ENCODE peak calls at places on chromosomes 7 and 10, in ten cellular contexts. C, D, P, S, V, Y, T, G, K and Z are unnamed samples. For H3K9me3, the result is how much of the 10 kb centered on the place peaks cover.

GRCh38 chr7:144670251-144670650 is 165.6 kb downstream of the TPK1 start:
- DNase-seq in G (no peak), C (no peak), D (peak), V (peak), Y (no peak), S (no peak), P (no peak), K (no peak), T (no peak), Z (no peak)

GRCh38 chr10:84341538-84341856 is 13.1 kb downstream of the CCSER2 start:
- DNase-seq in K (no peak), P (no peak), T (no peak), Y (no peak), G (no peak), C (no peak), S (no peak), V (no peak), D (no peak), Z (no peak)

GRCh38 chr10:103800789-103801540 is 54.4 kb downstream of the SH3PXD2A start:
- DNase-seq in T (peak), Y (no peak), P (no peak), D (no peak), G (no peak), V (peak), S (no peak), C (no peak), K (peak), Z (no peak)

GRCh38 chr10:132517951-132518521 is 19.6 kb upstream of the INPP5A start:
- DNase-seq in T (no peak), V (no peak), G (no peak), C (no peak), Y (no peak), S (no peak), D (no peak), P (peak), K (no peak), Z (no peak)

GRCh38 chr10:53325073-53325472 is 552.5 kb upstream of the MBL2 start:
- DNase-seq in C (no peak), T (no peak), G (no peak), K (no peak), S (no peak), V (no peak), P (no peak), D (no peak), Y (no peak), Z (no peak)

GRCh38 chr7:142100634-142101033 is 10.9 kb upstream of the MGAM2 start:
- DNase-seq in P (no peak), K (no peak), T (no peak), V (no peak), G (no peak), Y (no peak), S (no peak), C (no peak), D (no peak), Z (no peak)

GRCh38 chr10:83765711-83766110 is 373.6 kb upstream of the GHITM start:
- DNase-seq in V (no peak), G (no peak), K (no peak), S (no peak), C (no peak), T (no peak), P (no peak), D (no peak), Y (no peak), Z (no peak)

GRCh38 chr7:149832332-149833041 is 5.7 kb upstream of the ZNF862 start:
- DNase-seq in V (no peak), P (no peak), G (no peak), Y (no peak), C (no peak), T (no peak), K (no peak), D (no peak), S (no peak), Z (peak)

GRCh38 chr7:2094454-2095039 is 138.2 kb downstream of the MAD1L1 start:
- DNase-seq in Y (no peak), S (no peak), G (no peak), K (no peak), V (no peak), T (no peak), D (no peak), C (no peak), P (no peak), Z (no peak)
- H3K27ac ChIP-seq in Y (no peak), S (no peak), G (no peak), K (no peak), V (no peak), T (no peak), D (no peak), C (no peak), P (no peak), Z (no peak)

DNA sequence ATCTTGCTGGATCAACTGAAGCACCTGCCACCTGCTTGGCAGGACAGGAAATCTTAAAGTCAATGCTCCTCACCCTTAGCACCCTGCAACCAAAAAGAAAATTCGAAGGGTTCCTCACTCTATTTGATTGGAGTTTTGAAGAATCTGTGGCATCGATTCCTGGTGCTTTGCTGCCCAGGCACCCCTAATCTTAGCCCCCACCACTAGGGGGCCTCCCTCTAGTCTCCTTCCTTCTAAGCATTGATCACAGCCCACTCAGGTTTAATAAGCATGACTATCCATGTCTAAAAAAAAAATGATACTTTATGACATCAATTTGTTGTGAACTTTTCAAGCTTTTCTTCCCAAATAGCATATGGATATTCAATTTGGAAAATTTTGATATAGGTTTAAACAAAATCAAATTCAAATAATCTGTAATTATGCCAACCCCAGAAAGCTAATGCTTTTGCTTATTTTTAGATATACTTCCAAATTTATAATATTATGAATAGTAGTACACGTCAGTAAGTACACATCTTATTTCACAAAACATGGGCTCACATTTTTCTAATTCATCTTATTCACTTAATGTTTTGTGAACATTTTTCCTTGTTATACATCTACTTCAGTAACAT is 45.3 kb downstream of the NRG3 start:
- DNase-seq in P (no peak), Y (no peak), V (no peak), S (no peak), G (no peak), D (peak), K (no peak), T (no peak), C (no peak), Z (no peak)
- H3K9me3 ChIP-seq in P (under half), Y (under half), V (under half), S (under half), G (under half), D (under half), K (under half), T (under half), C (under half), Z (under half)

GRCh38 chr7:28168393-28169158 is 12.0 kb downstream of the JAZF1 start:
- DNase-seq in S (no peak), C (no peak), V (no peak), T (no peak), Y (no peak), D (no peak), K (no peak), G (no peak), P (no peak), Z (no peak)

GRCh38 chr7:28165971-28166955 is 14.3 kb downstream of the JAZF1 start:
- DNase-seq in G (no peak), V (no peak), D (no peak), C (no peak), Y (no peak), P (no peak), K (no peak), S (no peak), T (no peak), Z (no peak)

GRCh38 chr7:28163955-28164354 is 16.6 kb downstream of the JAZF1 start:
- DNase-seq in V (no peak), K (no peak), S (no peak), C (no peak), G (no peak), T (no peak), P (no peak), D (no peak), Y (no peak), Z (no peak)

GRCh38 chr7:28166982-28167715 is 13.4 kb downstream of the JAZF1 start:
- DNase-seq in K (no peak), V (no peak), D (no peak), T (no peak), C (no peak), G (no peak), S (no peak), P (no peak), Y (no peak), Z (no peak)

DNA sequence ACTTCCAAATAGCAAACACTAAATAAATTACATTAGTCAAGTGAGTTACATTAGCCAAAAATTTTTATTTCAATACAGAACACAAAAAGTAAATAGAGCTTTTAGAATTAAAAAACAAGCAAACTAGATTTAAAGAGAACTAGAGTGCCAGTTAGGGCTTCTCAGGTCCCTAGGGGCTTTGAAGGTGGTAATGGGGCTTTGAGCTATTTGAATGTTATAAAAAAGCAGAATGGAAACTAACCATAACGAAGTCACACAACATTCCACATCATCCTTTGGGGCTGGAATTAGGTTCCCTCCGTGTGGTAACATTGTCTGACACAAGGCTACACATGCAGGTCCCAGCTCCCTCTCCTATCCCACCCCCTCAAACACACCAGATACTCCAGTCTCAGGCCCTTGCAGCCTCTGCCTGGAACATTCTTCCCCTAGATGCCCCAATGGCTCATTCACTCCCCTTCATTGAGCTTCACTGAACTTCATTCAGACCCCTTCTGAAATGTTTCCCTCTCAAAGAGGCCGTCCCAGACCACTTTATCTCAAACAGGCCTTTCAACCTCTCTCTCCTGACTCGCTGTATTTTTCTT is 15.3 kb downstream of the JAZF1 start:
- DNase-seq in Y (no peak), S (no peak), V (no peak), C (no peak), K (no peak), G (no peak), D (no peak), P (no peak), T (no peak), Z (no peak)
- H3K27ac ChIP-seq in Y (no peak), S (no peak), V (no peak), C (no peak), K (no peak), G (no peak), D (no peak), P (no peak), T (no peak), Z (no peak)

DNA sequence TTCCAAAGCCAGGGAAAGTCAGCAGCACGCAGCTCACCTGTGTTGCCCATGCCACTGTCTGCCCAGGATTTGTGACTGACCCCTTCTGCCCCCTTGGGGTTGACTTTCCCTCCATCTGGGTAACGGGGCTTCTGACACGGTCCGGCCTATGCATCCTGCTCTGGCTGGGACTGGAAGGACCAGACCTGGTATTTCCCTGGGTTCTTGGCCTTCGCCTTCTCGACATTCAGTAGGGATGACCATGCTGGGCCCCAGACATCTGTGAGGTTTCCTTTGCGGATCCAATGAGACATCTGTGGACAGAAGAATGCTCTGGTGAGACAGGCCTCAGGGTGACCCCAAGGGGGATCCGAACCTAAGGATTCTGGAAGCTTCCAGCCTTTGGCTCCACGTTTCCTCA is 34.2 kb upstream of the ZNF716 start:
- DNase-seq in K (no peak), G (no peak), V (no peak), T (no peak), C (no peak), D (no peak), P (no peak), Y (no peak), S (no peak), Z (no peak)
- H3K9me3 ChIP-seq in K (under half), G (under half), V (under half), T (under half), C (under half), D (under half), P (under half), Y (under half), S (under half), Z (under half)

GRCh38 chr7:34895202-34895601 is 142.1 kb downstream of the DPY19L1 start:
- DNase-seq in D (no peak), K (no peak), V (no peak), C (no peak), T (no peak), S (no peak), G (no peak), Y (no peak), P (no peak), Z (no peak)
- H3K27ac ChIP-seq in D (no peak), K (no peak), V (no peak), C (no peak), T (no peak), S (no peak), G (no peak), Y (no peak), P (no peak), Z (no peak)